ENCODE peak calls at places on chromosome 19, in four cellular contexts. T is HS-27A; G is NCI-H2171; I is activated CD8-positive, alpha-beta memory T cell treated with anti-CD3 and anti-CD28 coated beads for 4 hours. A is an unnamed sample.

GRCh38 chr19:53847555-53847954 is 20.1 kb upstream of the MYADM start:
- DNase-seq in G (no peak), T (no peak), I (no peak), A (no peak)

GRCh38 chr19:1668339-1669123 is 16.1 kb upstream of the TCF3 start:
- DNase-seq in G (peak), T (no peak), I (no peak), A (no peak)

GRCh38 chr19:40191836-40192646 is 815 bp downstream of the MAP3K10 start:
- DNase-seq in I (no peak), G (peak), T (no peak), A (peak)

GRCh38 chr19:49983645-49984229 is 22.8 kb upstream of the SIGLEC11 start:
- DNase-seq in T (no peak), I (peak), G (no peak), A (peak)

GRCh38 chr19:5968431-5969373 is 9.2 kb downstream of the RANBP3 start:
- DNase-seq in T (no peak), G (no peak), I (no peak), A (peak)

GRCh38 chr19:16208847-16209246 is 11.1 kb downstream of the AP1M1 start:
- DNase-seq in I (no peak), T (no peak), G (no peak), A (no peak)

GRCh38 chr19:16247353-16248182 is 49.9 kb downstream of the AP1M1 start:
- DNase-seq in T (peak), I (peak), G (peak), A (peak)

GRCh38 chr19:3372413-3372812 is 6.0 kb downstream of the NFIC start:
- DNase-seq in I (no peak), T (no peak), G (no peak), A (no peak)

GRCh38 chr19:50817941-50818858 is 5.4 kb downstream of the KLK1 start:
- DNase-seq in G (peak), T (no peak), I (no peak), A (peak)

GRCh38 chr19:45404557-45405434 is at the start of gene PPP1R13L:
- DNase-seq in T (no peak), G (peak), I (no peak), A (peak)

GRCh38 chr19:53192771-53193533 is at the start of gene ZNF665:
- DNase-seq in I (peak), T (no peak), G (no peak), A (peak)